ENCODE peak calls at places on chromosome 6, in four cellular contexts. R is HepG2, U is anterior cingulate cortex, O is Daoy. S is an unnamed sample.

GRCh38 chr6:137692806-137693205 is 174.3 kb upstream of the TNFAIP3 start:
- DNase-seq in R (no peak), O (peak; percentile 89), U (no peak), S (no peak)

GRCh38 chr6:54813901-54814300 is 32.7 kb upstream of the FAM83B start:
- DNase-seq in U (no peak), O (no peak), R (no peak), S (no peak)

GRCh38 chr6:156731436-156731835 is 45.7 kb upstream of the ARID1B start:
- DNase-seq in R (no peak), O (peak; percentile 44), U (no peak), S (no peak)

GRCh38 chr6:136086686-136087085 is 163.4 kb downstream of the MTFR2 start:
- DNase-seq in O (no peak), R (no peak), U (no peak), S (no peak)

GRCh38 chr6:67952121-67952520 is 683.0 kb upstream of the ADGRB3 start:
- DNase-seq in O (no peak), R (no peak), U (no peak), S (peak; percentile 4)

GRCh38 chr6:122692175-122692598 is 82.0 kb downstream of the PKIB start:
- DNase-seq in R (no peak), U (no peak), O (peak; percentile 59), S (no peak)

GRCh38 chr6:122648726-122649125 is 38.5 kb downstream of the PKIB start:
- DNase-seq in U (no peak), R (no peak), O (no peak), S (no peak)

GRCh38 chr6:26234421-26235239 is 130.4 kb upstream of the BTN3A2 start:
- DNase-seq in O (peak; percentile 77), R (no peak), U (no peak), S (peak; percentile 84)

GRCh38 chr6:36320475-36320874 is 16.2 kb downstream of the BNIP5 start:
- DNase-seq in O (peak; percentile 41), R (peak; percentile 76), U (no peak), S (peak; percentile 76)

GRCh38 chr6:8814440-8815000 is 379.2 kb upstream of the SLC35B3 start:
- DNase-seq in O (no peak), U (no peak), R (no peak), S (no peak)

GRCh38 chr6:148869589-148869988 is 122.8 kb downstream of the UST start:
- DNase-seq in R (no peak), U (no peak), O (peak; percentile 94), S (no peak)

GRCh38 chr6:87071683-87072082 is 23.2 kb downstream of the CGA start:
- DNase-seq in U (no peak), O (no peak), R (no peak), S (no peak)

GRCh38 chr6:117137711-117138110 is 127.6 kb upstream of the VGLL2 start:
- DNase-seq in R (no peak), U (no peak), O (no peak), S (no peak)

GRCh38 chr6:163354779-163355431 is 59.6 kb upstream of the QKI start:
- DNase-seq in O (peak; percentile 56), U (no peak), R (no peak), S (no peak)

GRCh38 chr6:156057869-156058268 is 602.2 kb upstream of the NOX3 start:
- DNase-seq in U (no peak), R (no peak), O (no peak), S (no peak)

GRCh38 chr6:455006-455585 is 63.5 kb downstream of the IRF4 start:
- DNase-seq in R (no peak), O (no peak), U (no peak), S (no peak)

GRCh38 chr6:95819939-95820338 is 195.8 kb upstream of the FUT9 start:
- DNase-seq in O (no peak), R (no peak), U (no peak), S (no peak)

GRCh38 chr6:16759646-16760535 is 1.4 kb downstream of the ATXN1 start:
- DNase-seq in O (peak; percentile 87), R (peak; percentile 71), U (peak; percentile 80), S (peak; percentile 93)

GRCh38 chr6:81766482-81767069 is 14.1 kb upstream of the TENT5A start:
- DNase-seq in O (peak; percentile 64), R (peak; percentile 78), U (no peak), S (peak; percentile 44)

GRCh38 chr6:141618180-141618581 is 514.5 kb upstream of the GJE1 start:
- DNase-seq in R (no peak), U (no peak), O (peak; percentile 17), S (no peak)

GRCh38 chr6:41939091-41939847 is 2.3 kb downstream of the CCND3 start:
- DNase-seq in O (peak; percentile 59), R (no peak), U (peak; percentile 13), S (peak; percentile 63)

GRCh38 chr6:108268845-108269244 is 8.0 kb upstream of the SNX3 start:
- DNase-seq in U (no peak), O (peak; percentile 23), R (no peak), S (no peak)

GRCh38 chr6:143652840-143653239 is 24.9 kb upstream of the PHACTR2 start:
- DNase-seq in R (no peak), U (no peak), O (no peak), S (peak; percentile 68)

GRCh38 chr6:119277047-119277446 is 72.5 kb downstream of the MAN1A1 start:
- DNase-seq in O (no peak), R (no peak), U (no peak), S (no peak)

GRCh38 chr6:113361014-113361645 is 496.0 kb upstream of the MARCKS start:
- DNase-seq in R (peak; percentile 82), U (no peak), O (peak; percentile 87), S (no peak)